ENCODE peak calls at places on chromosome 12, in nine cellular contexts. U, F, Y, B, G, L, Q, Z and O are unnamed samples.

GRCh38 chr12:67630373-67631088 is 18.0 kb upstream of the DYRK2 start:
- DNase-seq in U (peak), F (peak), Y (no peak), B (no peak), G (peak), L (no peak), Q (no peak), Z (peak), O (peak)

GRCh38 chr12:88781909-88782308 is 201.6 kb upstream of the KITLG start:
- DNase-seq in U (no peak), F (no peak), Y (no peak), B (peak), G (no peak), L (peak), Q (peak), Z (no peak), O (no peak)

GRCh38 chr12:51922762-51923505 is 15.6 kb downstream of the ACVRL1 start:
- DNase-seq in U (peak), F (peak), Y (peak), B (peak), G (peak), L (peak), Q (peak), Z (no peak), O (peak)

GRCh38 chr12:16020034-16020433 is 108.9 kb downstream of the DERA start:
- DNase-seq in U (no peak), F (no peak), Y (no peak), B (no peak), G (no peak), L (no peak), Q (no peak), Z (no peak), O (no peak)

GRCh38 chr12:79557690-79558315 is 133.0 kb downstream of the PAWR start:
- DNase-seq in U (no peak), F (no peak), Y (no peak), B (peak), G (no peak), L (peak), Q (peak), Z (no peak), O (no peak)

GRCh38 chr12:18165889-18166288 is 75.9 kb upstream of the RERGL start:
- DNase-seq in U (no peak), F (no peak), Y (no peak), B (no peak), G (no peak), L (no peak), Q (no peak), Z (no peak), O (no peak)

GRCh38 chr12:18383203-18383602 is 121.9 kb downstream of the PIK3C2G start:
- DNase-seq in U (peak), F (no peak), Y (peak), B (peak), G (no peak), L (peak), Q (peak), Z (no peak), O (no peak)

GRCh38 chr12:24363177-24363754 is 413.8 kb upstream of the SOX5 start:
- DNase-seq in U (no peak), F (no peak), Y (no peak), B (no peak), G (no peak), L (no peak), Q (no peak), Z (no peak), O (no peak)

GRCh38 chr12:116053479-116054195 is 223.9 kb downstream of the MED13L start:
- DNase-seq in U (peak), F (peak), Y (peak), B (peak), G (no peak), L (peak), Q (peak), Z (no peak), O (no peak)

GRCh38 chr12:52182456-52182855 is 9.4 kb downstream of the KRT80 start:
- DNase-seq in U (no peak), F (no peak), Y (no peak), B (no peak), G (no peak), L (no peak), Q (no peak), Z (no peak), O (no peak)

GRCh38 chr12:47816646-47817271 is 2.9 kb downstream of the HDAC7 start:
- DNase-seq in U (no peak), F (no peak), Y (no peak), B (peak), G (no peak), L (no peak), Q (no peak), Z (no peak), O (no peak)

GRCh38 chr12:42981379-42981778 is 391.8 kb upstream of the PRICKLE1 start:
- DNase-seq in U (peak), F (no peak), Y (no peak), B (peak), G (no peak), L (no peak), Q (peak), Z (no peak), O (no peak)

GRCh38 chr12:47883663-47884195 is 21.1 kb downstream of the VDR start:
- DNase-seq in U (no peak), F (no peak), Y (no peak), B (no peak), G (no peak), L (no peak), Q (no peak), Z (no peak), O (no peak)

GRCh38 chr12:53047221-53048032 is 2.4 kb upstream of the TNS2 start:
- DNase-seq in U (peak), F (peak), Y (peak), B (peak), G (peak), L (peak), Q (peak), Z (peak), O (peak)

GRCh38 chr12:45336762-45337596 is 121.1 kb downstream of the ANO6 start:
- DNase-seq in U (peak), F (no peak), Y (peak), B (peak), G (no peak), L (peak), Q (peak), Z (no peak), O (no peak)

GRCh38 chr12:40162022-40162421 is 56.1 kb upstream of the SLC2A13 start:
- DNase-seq in U (no peak), F (no peak), Y (no peak), B (no peak), G (no peak), L (no peak), Q (no peak), Z (no peak), O (no peak)

GRCh38 chr12:93191461-93191860 is 186.3 kb upstream of the NUDT4 start:
- DNase-seq in U (no peak), F (no peak), Y (no peak), B (peak), G (no peak), L (no peak), Q (peak), Z (no peak), O (no peak)
- H3K4me3 ChIP-seq in U (no peak), F (no peak), Y (no peak), B (peak), G (no peak), L (peak), Q (no peak), Z (no peak), O (no peak)

GRCh38 chr12:126545411-126545810 is 1480.2 kb downstream of the AACS start:
- DNase-seq in U (peak), F (no peak), Y (peak), B (no peak), G (no peak), L (no peak), Q (no peak), Z (no peak), O (no peak)

GRCh38 chr12:126551882-126552281 is 1486.6 kb downstream of the AACS start:
- DNase-seq in U (no peak), F (no peak), Y (no peak), B (no peak), G (no peak), L (no peak), Q (no peak), Z (no peak), O (no peak)

DNA sequence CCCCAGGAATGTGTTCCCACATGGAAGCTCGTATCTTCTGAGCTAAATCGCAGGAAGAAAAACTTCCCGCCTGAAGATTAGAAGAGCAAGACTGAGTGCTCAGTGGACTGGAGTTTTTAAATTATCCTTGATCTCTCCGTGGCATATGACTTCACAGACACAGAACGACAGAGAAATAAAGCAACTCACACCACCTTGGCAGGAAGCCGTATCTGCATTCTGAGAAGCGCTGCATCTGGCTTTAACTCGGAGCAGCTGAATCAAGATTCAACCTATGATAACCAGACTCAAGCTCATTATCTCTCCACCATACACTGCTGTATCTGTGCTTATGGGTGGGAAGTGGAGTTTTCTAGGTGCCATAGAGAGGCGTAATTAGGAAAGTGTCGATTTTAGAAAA is 1482.7 kb downstream of the AACS start:
- DNase-seq in U (peak), F (no peak), Y (no peak), B (no peak), G (no peak), L (peak), Q (no peak), Z (no peak), O (no peak)
- H3K4me3 ChIP-seq in U (no peak), F (no peak), Y (no peak), B (no peak), G (no peak), L (no peak), Q (no peak), Z (no peak), O (no peak)

GRCh38 chr12:109779382-109779781 is 53.8 kb downstream of the TRPV4 start:
- DNase-seq in U (no peak), F (no peak), Y (peak), B (no peak), G (no peak), L (no peak), Q (no peak), Z (no peak), O (no peak)

GRCh38 chr12:109778684-109779083 is 54.5 kb downstream of the TRPV4 start:
- DNase-seq in U (no peak), F (no peak), Y (no peak), B (no peak), G (no peak), L (no peak), Q (no peak), Z (no peak), O (no peak)

GRCh38 chr12:109776624-109777023 is 56.6 kb downstream of the TRPV4 start:
- DNase-seq in U (no peak), F (no peak), Y (no peak), B (no peak), G (no peak), L (no peak), Q (no peak), Z (no peak), O (no peak)

GRCh38 chr12:109775172-109775881 is 57.9 kb downstream of the TRPV4 start:
- DNase-seq in U (peak), F (peak), Y (peak), B (peak), G (peak), L (peak), Q (peak), Z (peak), O (peak)

DNA sequence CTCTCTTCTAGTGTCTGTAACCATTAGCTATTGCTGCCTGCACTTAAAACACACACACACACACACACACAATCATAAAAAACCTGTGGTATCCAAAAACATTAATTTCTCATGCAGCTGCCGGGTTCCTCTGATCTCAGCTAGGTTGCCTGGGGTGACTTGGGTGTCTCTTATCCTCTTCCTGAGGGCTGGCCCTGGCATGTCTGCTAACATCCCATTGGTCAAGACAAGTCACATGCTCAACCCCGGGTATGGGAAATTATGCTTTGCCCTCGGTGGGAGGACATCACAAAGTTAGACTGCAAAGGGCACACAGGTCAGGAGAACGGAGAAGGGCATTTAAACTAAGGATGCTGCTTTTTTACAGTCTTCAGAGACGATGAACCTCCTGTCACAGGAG is 55.7 kb downstream of the TRPV4 start:
- DNase-seq in U (peak), F (peak), Y (peak), B (peak), G (no peak), L (peak), Q (peak), Z (no peak), O (no peak)
- H3K4me3 ChIP-seq in U (no peak), F (no peak), Y (no peak), B (no peak), G (no peak), L (no peak), Q (no peak), Z (no peak), O (no peak)

DNA sequence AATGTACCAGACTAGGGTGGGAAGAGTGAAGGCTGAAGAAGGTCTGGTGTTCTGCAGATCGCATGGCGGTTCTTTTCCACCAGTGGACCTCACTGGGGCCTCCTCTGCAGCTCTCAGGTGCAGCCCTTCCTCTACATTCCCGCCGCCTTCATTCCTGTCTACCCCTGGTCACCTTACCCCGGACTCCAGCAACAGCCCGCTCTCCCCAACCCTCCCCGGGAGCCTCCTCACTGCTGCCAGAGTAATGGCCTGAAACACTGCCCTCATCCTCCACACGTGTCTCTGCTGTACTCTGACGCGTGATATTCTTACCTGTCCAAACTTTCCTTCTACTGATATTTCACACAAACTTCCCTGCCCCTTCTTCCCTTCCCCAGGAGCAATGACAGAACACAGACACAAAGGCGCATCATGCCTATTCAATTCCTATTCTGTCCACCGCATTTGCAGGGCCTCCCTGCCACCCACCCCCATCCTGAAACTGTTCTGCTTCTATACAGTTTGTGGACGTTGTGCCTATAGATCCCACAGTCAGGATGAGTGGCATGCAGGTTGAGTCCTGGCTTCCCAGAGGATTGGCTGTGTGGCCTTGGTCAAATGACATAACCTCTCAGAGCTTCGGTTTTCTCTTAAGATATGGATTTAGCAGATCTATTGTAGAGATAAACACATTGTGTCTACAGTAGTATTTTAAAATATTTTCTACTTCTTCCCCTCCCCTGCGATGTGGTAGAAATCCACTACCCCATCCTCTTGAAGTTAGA is 1.7 kb upstream of the NUAK1 start:
- DNase-seq in U (no peak), F (no peak), Y (no peak), B (no peak), G (no peak), L (no peak), Q (no peak), Z (no peak), O (peak)
- H3K4me3 ChIP-seq in U (peak), F (no peak), Y (peak), B (peak), G (peak), L (peak), Q (peak), Z (no peak), O (no peak)

DNA sequence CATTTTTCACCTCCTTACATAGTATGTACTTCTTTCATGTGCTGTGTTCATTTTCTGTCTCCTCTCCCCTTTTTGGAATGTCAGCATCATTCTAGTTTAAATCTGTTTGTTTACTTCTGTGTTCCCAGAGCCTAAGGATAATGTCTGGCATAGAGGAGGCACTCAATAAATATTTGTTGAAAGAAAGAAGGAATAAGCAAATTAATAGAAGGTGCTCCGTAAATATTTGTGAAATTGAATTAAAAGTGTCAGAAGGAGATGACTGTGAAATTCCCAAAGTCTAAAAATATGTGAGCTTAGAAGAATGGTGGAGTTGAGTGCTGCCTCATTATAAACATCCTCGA is 3.3 kb upstream of the CDKN1B start:
- DNase-seq in U (no peak), F (no peak), Y (no peak), B (no peak), G (no peak), L (no peak), Q (no peak), Z (no peak), O (no peak)
- H3K4me3 ChIP-seq in U (no peak), F (no peak), Y (peak), B (peak), G (peak), L (no peak), Q (peak), Z (peak), O (no peak)

GRCh38 chr12:131091413-131091975 is 137.8 kb downstream of the ADGRD1 start:
- DNase-seq in U (no peak), F (peak), Y (no peak), B (no peak), G (no peak), L (no peak), Q (no peak), Z (no peak), O (no peak)
- H3K4me3 ChIP-seq in U (no peak), F (no peak), Y (no peak), B (no peak), G (no peak), L (no peak), Q (no peak), Z (no peak), O (no peak)

GRCh38 chr12:93894391-93895095 is 217.4 kb downstream of the CRADD start:
- DNase-seq in U (peak), F (peak), Y (no peak), B (no peak), G (no peak), L (peak), Q (peak), Z (no peak), O (peak)
- H3K4me3 ChIP-seq in U (no peak), F (no peak), Y (no peak), B (peak), G (no peak), L (no peak), Q (no peak), Z (no peak), O (no peak)

GRCh38 chr12:6957151-6957701 is 6.1 kb downstream of the PTPN6 start:
- DNase-seq in U (no peak), F (no peak), Y (no peak), B (no peak), G (no peak), L (no peak), Q (no peak), Z (no peak), O (no peak)

GRCh38 chr12:6959376-6960290 is 8.5 kb downstream of the PTPN6 start:
- DNase-seq in U (no peak), F (no peak), Y (no peak), B (no peak), G (no peak), L (no peak), Q (no peak), Z (no peak), O (no peak)

GRCh38 chr12:6956332-6956727 is 5.2 kb downstream of the PTPN6 start:
- DNase-seq in U (no peak), F (no peak), Y (no peak), B (no peak), G (no peak), L (no peak), Q (no peak), Z (no peak), O (no peak)

GRCh38 chr12:6958609-6959375 is 7.6 kb downstream of the PTPN6 start:
- DNase-seq in U (no peak), F (peak), Y (no peak), B (no peak), G (no peak), L (no peak), Q (no peak), Z (peak), O (no peak)

DNA sequence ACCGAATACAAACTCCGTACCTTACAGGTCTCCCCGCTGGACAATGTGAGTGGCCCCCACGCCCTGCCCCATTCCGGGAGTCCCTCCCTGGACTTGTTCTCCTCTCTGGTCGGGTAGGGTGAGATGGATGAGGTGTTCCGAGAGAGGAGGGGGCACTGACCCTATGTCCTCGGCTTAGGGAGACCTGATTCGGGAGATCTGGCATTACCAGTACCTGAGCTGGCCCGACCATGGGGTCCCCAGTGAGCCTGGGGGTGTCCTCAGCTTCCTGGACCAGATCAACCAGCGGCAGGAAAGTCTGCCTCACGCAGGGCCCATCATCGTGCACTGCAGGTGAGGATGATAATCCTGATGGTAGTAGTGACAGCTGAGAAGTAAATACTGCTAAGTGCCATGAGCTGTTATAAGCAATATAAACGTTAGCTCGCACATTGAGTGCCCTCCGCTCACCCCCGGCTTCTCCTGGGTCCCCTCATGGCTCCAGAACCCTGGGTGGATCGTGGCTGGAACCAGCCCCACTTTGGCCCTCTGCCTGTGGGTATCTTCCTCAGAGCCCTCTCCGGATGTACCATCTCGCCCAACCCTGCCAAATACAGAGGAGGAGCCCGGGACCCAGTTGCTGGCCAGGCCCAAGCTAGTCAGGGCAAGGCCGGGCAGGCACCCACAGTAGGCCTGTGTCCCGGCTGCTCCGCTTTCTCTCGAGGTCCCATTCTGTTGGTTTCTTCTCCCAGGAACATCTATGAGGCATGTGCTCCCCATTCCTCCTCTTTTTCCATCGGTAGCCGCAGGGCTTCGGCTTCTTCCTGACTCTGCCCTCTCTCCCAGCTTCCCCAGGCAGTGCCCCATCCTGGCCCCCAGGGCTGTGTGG is 6.8 kb downstream of the PTPN6 start:
- DNase-seq in U (no peak), F (no peak), Y (no peak), B (no peak), G (no peak), L (no peak), Q (no peak), Z (no peak), O (no peak)
- H3K4me3 ChIP-seq in U (no peak), F (no peak), Y (no peak), B (no peak), G (no peak), L (no peak), Q (no peak), Z (peak), O (no peak)